ENCODE peak calls at places on chromosomes 12 and 14, in six cellular contexts. O is AG10803, E is left ventricle myocardium inferior, M is uterus, C is neural crest cell, Z is endothelial cell. Y is an unnamed sample.

GRCh38 chr12:67681145-67681778 is 32.7 kb downstream of the DYRK2 start:
- DNase-seq in Z (no peak), C (no peak), O (peak; percentile 96), E (no peak), M (peak; percentile 56), Y (peak; percentile 52)

GRCh38 chr12:46108721-46109120 is 118.3 kb upstream of the SCAF11 start:
- DNase-seq in E (no peak), C (no peak), O (no peak), Z (no peak), M (no peak), Y (no peak)

GRCh38 chr12:18753481-18754117 is 15.7 kb downstream of the CAPZA3 start:
- DNase-seq in Z (peak; percentile 6), E (peak; percentile 36), C (no peak), O (no peak), M (no peak), Y (peak; percentile 51)

GRCh38 chr14:99427632-99428315 is 52.9 kb downstream of the SETD3 start:
- DNase-seq in Z (no peak), C (no peak), O (peak; percentile 84), E (no peak), M (no peak), Y (no peak)

GRCh38 chr14:29865299-29865698 is 62.3 kb downstream of the PRKD1 start:
- DNase-seq in Z (no peak), M (no peak), O (peak; percentile 3), E (no peak), C (no peak), Y (no peak)

GRCh38 chr12:131929530-131930456 is 717 bp downstream of the PUS1 start:
- DNase-seq in C (peak; percentile 29), M (no peak), O (peak; percentile 12), Z (peak; percentile 41), E (no peak), Y (peak; percentile 34)

GRCh38 chr14:30283822-30284446 is 275.0 kb upstream of the G2E3 start:
- DNase-seq in O (peak; percentile 52), C (peak; percentile 50), Z (peak; percentile 57), E (no peak), M (no peak), Y (no peak)

GRCh38 chr12:117352883-117353282 is 8.5 kb downstream of the NOS1 start:
- DNase-seq in Z (no peak), O (no peak), M (no peak), C (no peak), E (no peak), Y (no peak)

GRCh38 chr14:59332727-59333126 is 132.5 kb downstream of the GPR135 start:
- DNase-seq in Z (no peak), C (no peak), O (peak; percentile 89), M (no peak), E (no peak), Y (no peak)

GRCh38 chr14:99590746-99591555 is 13.1 kb downstream of the CCDC85C start:
- DNase-seq in C (no peak), O (peak; percentile 55), M (peak; percentile 58), E (no peak), Z (no peak), Y (no peak)

GRCh38 chr14:105398044-105398725 is at the start of gene TEX22:
- DNase-seq in C (peak; percentile 93), Z (peak; percentile 92), O (peak; percentile 72), M (peak; percentile 89), E (peak; percentile 93), Y (peak; percentile 93)
- TF ChIP-seq CTCF in C (no peak), Z (no peak), O (no peak), M (peak; percentile 30), E (peak; percentile 48), Y (peak; percentile 7)

GRCh38 chr12:122021193-122021821 is 377 bp upstream of the BCL7A start:
- DNase-seq in C (peak; percentile 34), Z (peak; percentile 17), O (peak; percentile 24), E (peak; percentile 32), M (no peak), Y (peak; percentile 46)
- TF ChIP-seq CTCF in C (no peak), Z (no peak), O (no peak), E (no peak), M (peak; percentile 8), Y (no peak)

GRCh38 chr14:89915114-89915878 is 39.2 kb downstream of the EFCAB11 start:
- DNase-seq in Z (peak; percentile 59), E (peak; percentile 23), O (peak; percentile 71), M (peak; percentile 62), C (peak; percentile 58), Y (no peak)
- TF ChIP-seq CTCF in Z (peak; percentile 95), E (peak; percentile 98), O (peak; percentile 98), M (peak; percentile 90), C (peak; percentile 98), Y (peak; percentile 95)

DNA sequence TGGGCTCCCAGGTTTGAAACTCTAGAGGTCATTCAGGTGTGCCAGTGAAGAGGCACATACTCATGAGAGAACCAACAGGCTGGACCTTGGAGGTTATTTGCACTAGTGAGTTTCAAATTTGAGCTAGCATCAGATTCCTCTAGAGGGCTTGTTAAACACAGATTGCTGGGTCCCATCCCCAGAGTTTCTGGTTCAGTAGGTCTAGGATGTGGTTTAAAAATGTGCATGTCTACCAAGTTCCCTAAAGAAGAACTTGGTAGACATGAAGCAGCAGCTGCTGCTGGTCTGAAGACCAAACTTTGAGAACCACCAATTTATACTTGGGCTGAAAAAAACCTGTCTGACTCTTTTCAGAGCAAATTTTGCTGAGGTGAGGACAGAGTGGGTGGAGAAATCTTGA is 61.7 kb downstream of the SUSD6 start:
- DNase-seq in O (no peak), Z (no peak), M (no peak), E (no peak), C (no peak), Y (no peak)
- TF ChIP-seq CTCF in O (no peak), Z (no peak), M (no peak), E (no peak), C (no peak), Y (no peak)

GRCh38 chr14:46661728-46662127 is 10.1 kb upstream of the RPL10L start:
- DNase-seq in O (no peak), E (no peak), M (no peak), C (no peak), Z (no peak), Y (no peak)
- TF ChIP-seq CTCF in O (no peak), E (no peak), M (no peak), C (peak; percentile 54), Z (peak; percentile 41), Y (no peak)

GRCh38 chr14:33809456-33809855 is 141.4 kb downstream of the EGLN3 start:
- DNase-seq in C (no peak), O (no peak), E (no peak), Z (no peak), M (no peak), Y (no peak)
- TF ChIP-seq CTCF in C (no peak), O (no peak), E (no peak), Z (no peak), M (no peak), Y (no peak)

GRCh38 chr12:27780612-27781408 is 774 bp upstream of the MANSC4 start:
- DNase-seq in C (no peak), E (peak; percentile 14), M (peak; percentile 30), Z (peak; percentile 11), O (peak; percentile 70), Y (no peak)

GRCh38 chr12:27781680-27782079 is 1.6 kb upstream of the MANSC4 start:
- DNase-seq in C (no peak), Z (no peak), M (no peak), E (no peak), O (no peak), Y (no peak)

GRCh38 chr12:27778206-27778605 is 1.8 kb upstream of the KLHL42 start:
- DNase-seq in Z (no peak), E (no peak), O (no peak), M (no peak), C (no peak), Y (no peak)

GRCh38 chr12:27779416-27779815 is 617 bp upstream of the KLHL42 start:
- DNase-seq in Z (peak; percentile 5), E (peak; percentile 15), C (no peak), O (no peak), M (peak; percentile 28), Y (peak; percentile 20)

GRCh38 chr12:27779837-27780611 is at the start of the genes KLHL42 and MANSC4:
- DNase-seq in E (peak; percentile 76), Z (peak; percentile 76), O (peak; percentile 72), C (peak; percentile 63), M (peak; percentile 70), Y (peak; percentile 89)
- TF ChIP-seq CTCF in E (no peak), Z (no peak), O (peak; percentile 0), C (no peak), M (peak; percentile 21), Y (no peak)

GRCh38 chr14:95502381-95502950 is 14.0 kb downstream of the SYNE3 start:
- DNase-seq in M (no peak), O (no peak), E (no peak), C (no peak), Z (no peak), Y (no peak)

GRCh38 chr14:95500201-95500681 is 16.2 kb downstream of the SYNE3 start:
- DNase-seq in E (no peak), C (no peak), O (no peak), M (no peak), Z (no peak), Y (no peak)

GRCh38 chr14:95498622-95499353 is 17.7 kb downstream of the SYNE3 start:
- DNase-seq in O (no peak), Z (no peak), C (no peak), M (no peak), E (no peak), Y (peak; percentile 55)

GRCh38 chr14:95499354-95499750 is 17.1 kb downstream of the SYNE3 start:
- DNase-seq in C (no peak), O (no peak), E (no peak), M (no peak), Z (no peak), Y (no peak)

DNA sequence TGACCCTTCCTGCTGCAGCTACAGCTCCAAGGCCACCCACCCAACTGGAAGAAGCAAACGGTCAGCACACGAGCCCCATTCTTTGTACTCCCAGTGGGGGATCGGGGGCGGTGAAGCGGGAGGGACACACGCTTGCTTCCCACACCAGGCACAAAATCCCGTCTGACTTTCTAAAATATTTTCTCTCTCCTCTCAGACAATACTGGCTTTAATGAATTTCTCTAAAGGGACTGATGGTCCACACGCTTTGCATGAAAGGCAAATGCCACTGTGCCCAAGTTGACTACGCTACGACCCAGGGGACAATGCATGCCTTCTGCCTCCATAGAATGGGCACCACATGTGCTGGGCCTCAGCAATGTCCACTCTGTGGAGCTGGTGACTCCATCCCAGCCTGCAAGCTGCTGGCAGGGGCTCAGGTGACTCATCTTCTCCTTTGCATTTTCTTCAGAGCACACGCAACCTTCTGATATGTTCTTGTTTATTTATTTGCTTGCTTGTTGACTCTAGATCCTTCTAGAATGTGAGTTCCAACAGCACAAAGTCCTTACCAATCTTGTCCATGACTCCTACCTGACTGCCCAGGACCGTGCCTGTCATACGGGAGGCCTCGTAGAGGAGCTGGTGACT is 15.6 kb downstream of the SYNE3 start:
- DNase-seq in M (peak; percentile 61), O (peak; percentile 85), C (no peak), E (peak; percentile 53), Z (no peak), Y (peak; percentile 56)
- TF ChIP-seq CTCF in M (no peak), O (no peak), C (no peak), E (no peak), Z (no peak), Y (no peak)

GRCh38 chr14:102875652-102876051 is 46.8 kb upstream of the AMN start:
- DNase-seq in C (no peak), O (no peak), E (no peak), M (no peak), Z (no peak), Y (no peak)
- TF ChIP-seq CTCF in C (no peak), O (no peak), E (no peak), M (no peak), Z (no peak), Y (no peak)

Y was measured in heart left ventricle.